ENCODE peak calls at places on chromosomes 11 and 22, in four cellular contexts. I is K562, X is HepG2, J is GM12878. E is an unnamed sample.

GRCh38 chr11:9574806-9575530 is 1.5 kb downstream of the WEE1 start:
- DNase-seq in I (peak), X (peak), J (no peak), E (peak)

GRCh38 chr22:47884775-47885174 is 1122.3 kb downstream of the TBC1D22A start:
- DNase-seq in I (no peak), X (no peak), J (no peak), E (no peak)

GRCh38 chr11:126138636-126139540 is 72.6 kb downstream of the RPUSD4 start:
- DNase-seq in I (no peak), X (no peak), J (no peak), E (no peak)

GRCh38 chr11:111720801-111721494 is 45.2 kb downstream of the PPP2R1B start:
- DNase-seq in I (no peak), X (no peak), J (no peak), E (no peak)

GRCh38 chr11:65609236-65609635 is 4.8 kb downstream of the MAP3K11 start:
- DNase-seq in I (no peak), X (no peak), J (no peak), E (no peak)

GRCh38 chr11:44601471-44602370 is 36.3 kb downstream of the CD82 start:
- DNase-seq in I (no peak), X (no peak), J (no peak), E (no peak)

GRCh38 chr11:128480066-128480465 is 107.3 kb downstream of the ETS1 start:
- DNase-seq in I (no peak), X (no peak), J (no peak), E (no peak)

GRCh38 chr11:15194671-15195415 is 80.1 kb downstream of the INSC start:
- DNase-seq in I (no peak), X (no peak), J (no peak), E (no peak)

GRCh38 chr11:131506376-131506775 is 136.0 kb downstream of the NTM start:
- DNase-seq in I (no peak), X (no peak), J (no peak), E (no peak)

GRCh38 chr11:115193931-115194797 is 310.1 kb downstream of the CADM1 start:
- DNase-seq in I (no peak), X (peak), J (peak), E (no peak)

GRCh38 chr22:30457964-30458363 is 13.9 kb downstream of the SEC14L3 start:
- DNase-seq in I (no peak), X (no peak), J (no peak), E (no peak)

GRCh38 chr11:34238966-34239365 is 118.8 kb downstream of the ABTB2 start:
- DNase-seq in I (no peak), X (no peak), J (no peak), E (no peak)

GRCh38 chr11:112628676-112629075 is 332.5 kb upstream of the NCAM1 start:
- DNase-seq in I (no peak), X (no peak), J (no peak), E (no peak)

GRCh38 chr11:76671626-76672309 is 1.2 kb upstream of the LRRC32 start:
- DNase-seq in I (no peak), X (no peak), J (no peak), E (no peak)

GRCh38 chr11:58629857-58630256 is 7.4 kb downstream of the CNTF start:
- DNase-seq in I (peak), X (peak), J (no peak), E (peak)

GRCh38 chr11:35623708-35624168 is 5.5 kb downstream of the FJX1 start:
- DNase-seq in I (no peak), X (no peak), J (no peak), E (no peak)

GRCh38 chr11:42012261-42012660 is 552.8 kb upstream of the LRRC4C start:
- DNase-seq in I (no peak), X (no peak), J (no peak), E (no peak)

GRCh38 chr11:46295312-46295995 is 18.0 kb downstream of the CREB3L1 start:
- DNase-seq in I (peak), X (peak), J (no peak), E (no peak)

GRCh38 chr11:85027346-85027745 is 599.8 kb downstream of the DLG2 start:
- DNase-seq in I (no peak), X (no peak), J (no peak), E (no peak)

DNA sequence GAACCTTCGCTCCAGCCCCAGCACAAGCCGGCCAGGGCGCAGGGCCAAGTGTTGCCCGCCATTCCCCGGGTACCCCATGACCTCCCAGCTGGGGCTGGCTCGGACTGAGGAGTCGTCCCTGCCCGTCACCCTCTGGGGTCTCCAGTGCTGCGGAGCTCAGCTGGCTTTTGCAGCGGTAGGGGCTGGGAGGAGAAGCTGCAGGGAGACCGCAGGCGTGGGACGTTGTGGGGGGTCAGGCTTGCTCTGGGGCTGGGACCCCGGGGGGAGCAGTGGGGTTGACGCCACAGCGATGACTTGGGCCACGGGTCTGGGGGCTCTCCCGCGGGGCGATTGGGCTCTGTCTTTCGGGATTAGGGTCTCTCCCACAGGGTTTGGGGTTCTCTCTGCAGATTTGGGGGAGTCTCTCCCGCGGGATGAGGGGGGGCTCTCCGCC is 376 bp upstream of the GAL start:
- DNase-seq in I (no peak), X (no peak), J (no peak), E (no peak)
- TF ChIP-seq CHD4 in I (no peak), X (no peak), J (no peak), E (no peak)

GRCh38 chr11:62484352-62484751 is 62.3 kb downstream of the AHNAK start:
- DNase-seq in I (no peak), X (no peak), J (no peak), E (no peak)
- TF ChIP-seq JUNB in I (no peak), X (no peak), J (no peak), E (no peak)

DNA sequence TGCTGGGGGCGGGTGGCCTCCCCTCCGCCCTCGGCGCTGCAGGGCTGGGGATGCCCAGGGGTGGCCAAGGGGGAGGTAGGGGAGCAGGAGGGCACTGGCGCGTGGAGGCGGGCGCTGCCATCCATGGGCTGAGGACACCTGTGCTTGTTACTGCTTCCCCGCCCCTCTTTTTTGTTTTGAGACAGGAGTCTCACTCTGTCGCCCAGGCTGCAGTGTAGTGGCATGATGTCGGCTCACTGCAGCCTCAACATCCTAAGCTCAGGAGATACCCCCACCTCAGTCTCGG is 683 bp upstream of the FADS3 start:
- DNase-seq in I (no peak), X (no peak), J (no peak), E (no peak)
- TF ChIP-seq CHD4 in I (no peak), X (no peak), J (no peak), E (no peak)

DNA sequence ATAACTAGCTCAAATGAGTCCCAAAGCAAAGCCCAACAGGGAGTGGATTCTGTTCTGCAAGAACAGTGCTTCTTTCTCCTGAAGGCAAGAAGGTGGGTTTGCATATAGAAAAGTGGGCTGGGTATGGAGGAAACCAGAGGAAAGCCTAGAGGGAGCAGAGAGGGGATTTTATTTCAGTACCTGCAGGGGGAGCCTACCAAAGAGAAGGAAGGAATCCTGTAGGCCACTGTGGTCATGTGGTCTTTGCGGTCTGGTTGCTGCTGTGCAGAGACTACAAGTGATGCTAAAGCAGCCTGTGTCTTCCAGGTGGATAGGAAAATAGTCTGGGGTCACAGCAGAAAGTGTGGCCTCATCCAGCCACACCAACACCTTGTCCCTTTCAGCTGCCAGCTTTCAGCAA is 33.2 kb upstream of the ZBTB16 start:
- DNase-seq in I (peak), X (peak), J (no peak), E (no peak)
- TF ChIP-seq JUNB in I (no peak), X (no peak), J (no peak), E (no peak)

GRCh38 chr11:86519064-86519911 is 144.6 kb downstream of the CCDC81 start:
- DNase-seq in I (peak), X (no peak), J (no peak), E (peak)

GRCh38 chr11:86524603-86525352 is 147.6 kb downstream of the ME3 start:
- DNase-seq in I (no peak), X (peak), J (no peak), E (peak)

GRCh38 chr11:86518211-86518610 is 143.5 kb downstream of the CCDC81 start:
- DNase-seq in I (peak), X (no peak), J (no peak), E (no peak)

GRCh38 chr11:86523738-86524602 is 148.4 kb downstream of the ME3 start:
- DNase-seq in I (peak), X (peak), J (no peak), E (peak)
- TF ChIP-seq CHD4 in I (no peak), X (no peak), J (no peak), E (no peak)

GRCh38 chr11:118820412-118821357 is 29.7 kb upstream of the DDX6 start:
- DNase-seq in I (no peak), X (no peak), J (peak), E (no peak)
- TF ChIP-seq JUNB in I (no peak), X (no peak), J (peak), E (no peak)

GRCh38 chr11:24661313-24661712 is 164.5 kb downstream of the LUZP2 start:
- DNase-seq in I (no peak), X (no peak), J (no peak), E (no peak)
- TF ChIP-seq CHD4 in I (no peak), X (no peak), J (no peak), E (no peak)

GRCh38 chr11:73365352-73366264 is 10.6 kb upstream of the RELT start:
- DNase-seq in I (no peak), X (no peak), J (no peak), E (no peak)

GRCh38 chr11:73366953-73367352 is 9.2 kb upstream of the RELT start:
- DNase-seq in I (no peak), X (no peak), J (no peak), E (no peak)

GRCh38 chr11:73367482-73368024 is 8.6 kb upstream of the RELT start:
- DNase-seq in I (no peak), X (no peak), J (no peak), E (no peak)

GRCh38 chr11:73363147-73363546 is 13.1 kb upstream of the RELT start:
- DNase-seq in I (no peak), X (no peak), J (no peak), E (no peak)

GRCh38 chr11:73366265-73366610 is 10.0 kb upstream of the RELT start:
- DNase-seq in I (no peak), X (no peak), J (no peak), E (no peak)
- TF ChIP-seq JUNB in I (no peak), X (no peak), J (no peak), E (no peak)

DNA sequence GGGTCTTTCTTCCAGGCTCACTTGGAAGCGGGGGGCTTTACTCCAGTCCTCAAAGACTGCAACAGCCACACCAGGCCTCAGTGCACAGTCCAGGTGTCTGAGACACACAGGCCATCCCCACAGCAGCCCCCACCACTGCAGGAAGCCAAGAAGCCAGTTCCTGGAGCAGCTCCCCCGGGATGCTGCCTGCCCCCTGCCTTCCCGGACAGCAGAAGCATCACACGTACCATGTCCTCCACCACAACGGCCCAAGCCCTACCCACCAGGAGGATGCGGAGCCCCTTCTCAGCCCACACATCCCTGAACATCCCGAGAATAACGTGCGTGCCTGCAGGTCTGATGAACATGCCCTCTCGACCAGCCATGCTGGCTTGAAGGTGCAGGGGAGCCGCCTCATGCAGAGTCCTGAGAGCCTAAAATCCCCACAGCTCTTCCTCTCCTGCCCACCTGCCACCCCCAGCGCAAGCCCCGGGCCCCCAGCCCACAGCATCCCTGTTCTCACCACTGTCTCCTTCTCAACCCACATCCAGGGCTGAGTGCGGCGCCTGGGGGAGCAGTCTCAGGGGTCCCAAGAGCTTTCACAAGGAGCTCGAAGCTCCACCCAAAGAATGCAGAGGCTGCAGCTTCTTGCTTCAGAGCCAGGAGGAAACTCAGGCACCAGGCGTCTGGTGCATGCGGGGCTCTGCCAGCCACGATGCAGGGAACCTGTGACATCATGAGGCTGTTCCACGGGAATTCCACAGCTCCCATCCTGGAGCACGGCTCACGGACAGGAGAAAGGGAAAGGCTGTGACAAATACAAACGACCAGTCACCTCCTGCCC is 209.6 kb downstream of the BRD1 start:
- DNase-seq in I (no peak), X (no peak), J (no peak), E (no peak)
- TF ChIP-seq CHD4 in I (no peak), X (no peak), J (no peak), E (no peak)

E was measured in A549.